ENCODE peak calls at places on chromosomes 3 and 15, in ten cellular contexts. N is neural crest cell, K is glutamatergic neuron, O is K562, V is mesothelial cell of epicardium, C is upper lobe of right lung, E is BE2C, T is AG04450, B is pancreas, S is ascending aorta. J is an unnamed sample.

GRCh38 chr3:181752202-181752671 is 40.5 kb downstream of the SOX2 start:
- DNase-seq in T (no peak), V (no peak), O (no peak), S (no peak), C (no peak), N (peak), B (no peak), E (peak), K (no peak), J (peak)

GRCh38 chr3:191499307-191500125 is 38.6 kb downstream of the PYDC2 start:
- DNase-seq in S (no peak), K (peak), N (no peak), C (peak), V (peak), B (peak), E (peak), O (peak), T (peak), J (no peak)

GRCh38 chr15:73366766-73367623 is 1.8 kb downstream of the HCN4 start:
- DNase-seq in T (no peak), O (no peak), N (no peak), K (peak), V (no peak), C (no peak), B (no peak), S (no peak), E (no peak), J (no peak)

GRCh38 chr3:34832865-34833508 is 806.3 kb upstream of the ARPP21 start:
- DNase-seq in K (no peak), N (no peak), E (no peak), B (no peak), C (no peak), S (no peak), O (no peak), T (no peak), V (no peak), J (no peak)

GRCh38 chr3:194312186-194312742 is 38.9 kb downstream of the CPN2 start:
- DNase-seq in K (no peak), C (peak), B (no peak), V (no peak), N (no peak), T (no peak), O (no peak), S (no peak), E (no peak), J (no peak)

GRCh38 chr15:34759347-34759746 is 4.5 kb upstream of the GJD2 start:
- DNase-seq in B (no peak), K (no peak), V (no peak), C (no peak), O (no peak), S (no peak), N (no peak), T (no peak), E (no peak), J (no peak)

GRCh38 chr3:142680710-142681109 is 43.1 kb upstream of the TRPC1 start:
- DNase-seq in K (no peak), S (no peak), O (no peak), V (no peak), N (no peak), B (no peak), T (no peak), C (no peak), E (no peak), J (no peak)

GRCh38 chr3:16336876-16337275 is 71.9 kb downstream of the OXNAD1 start:
- DNase-seq in E (no peak), B (no peak), O (no peak), N (no peak), V (no peak), S (peak), T (no peak), C (no peak), K (no peak), J (no peak)

GRCh38 chr3:97692831-97693230 is 71.7 kb upstream of the ARL6 start:
- DNase-seq in T (no peak), S (no peak), O (no peak), V (no peak), B (no peak), K (no peak), E (no peak), N (no peak), C (no peak), J (no peak)

GRCh38 chr3:47473391-47473790 is 2.4 kb downstream of the SCAP start:
- DNase-seq in E (no peak), S (no peak), O (no peak), C (no peak), V (no peak), K (no peak), N (no peak), T (no peak), B (no peak), J (no peak)

GRCh38 chr3:136937175-136937574 is 20.6 kb upstream of the IL20RB start:
- DNase-seq in K (no peak), B (no peak), E (no peak), S (no peak), N (no peak), O (no peak), C (no peak), T (no peak), V (no peak), J (no peak)

GRCh38 chr3:48991851-48992545 is 2.0 kb downstream of the P4HTM start:
- DNase-seq in C (no peak), K (no peak), N (no peak), T (no peak), B (no peak), E (no peak), S (no peak), O (no peak), V (no peak), J (no peak)

GRCh38 chr3:125313060-125313635 is 62.0 kb downstream of the ZNF148 start:
- DNase-seq in E (no peak), K (no peak), V (no peak), C (no peak), S (no peak), O (peak), N (no peak), B (no peak), T (no peak), J (no peak)

GRCh38 chr3:127171320-127171719 is 21.6 kb upstream of the PRR23E start:
- DNase-seq in S (no peak), N (no peak), T (no peak), E (no peak), O (no peak), B (no peak), K (no peak), C (peak), V (peak), J (no peak)

GRCh38 chr3:142930510-142930909 is 33.0 kb downstream of the PAQR9 start:
- DNase-seq in T (no peak), E (no peak), V (no peak), K (no peak), B (no peak), S (no peak), C (no peak), O (no peak), N (no peak), J (no peak)

GRCh38 chr15:67331676-67332075 is 77.1 kb downstream of the IQCH start:
- DNase-seq in B (no peak), V (no peak), K (no peak), N (no peak), O (no peak), C (no peak), E (no peak), T (no peak), S (no peak), J (no peak)

GRCh38 chr15:51969728-51970127 is 1.9 kb downstream of the LEO1 start:
- DNase-seq in S (no peak), T (no peak), C (no peak), O (no peak), K (no peak), V (no peak), N (no peak), B (no peak), E (no peak), J (no peak)

GRCh38 chr3:143207338-143207961 is 87.9 kb downstream of the CHST2 start:
- DNase-seq in E (no peak), C (no peak), N (no peak), O (peak), B (no peak), K (no peak), V (no peak), S (no peak), T (peak), J (peak)

GRCh38 chr15:96409231-96410138 is 79.0 kb downstream of the NR2F2 start:
- DNase-seq in N (no peak), T (no peak), C (no peak), O (peak), S (no peak), E (no peak), K (peak), B (peak), V (peak), J (no peak)

GRCh38 chr3:66073464-66074141 is 34.9 kb upstream of the MAGI1 start:
- DNase-seq in B (no peak), O (no peak), N (no peak), V (no peak), S (no peak), C (no peak), T (no peak), K (no peak), E (no peak), J (no peak)

GRCh38 chr3:66066963-66067617 is 28.4 kb upstream of the MAGI1 start:
- DNase-seq in V (no peak), O (no peak), T (no peak), C (no peak), B (no peak), N (no peak), K (no peak), S (no peak), E (no peak), J (no peak)

DNA sequence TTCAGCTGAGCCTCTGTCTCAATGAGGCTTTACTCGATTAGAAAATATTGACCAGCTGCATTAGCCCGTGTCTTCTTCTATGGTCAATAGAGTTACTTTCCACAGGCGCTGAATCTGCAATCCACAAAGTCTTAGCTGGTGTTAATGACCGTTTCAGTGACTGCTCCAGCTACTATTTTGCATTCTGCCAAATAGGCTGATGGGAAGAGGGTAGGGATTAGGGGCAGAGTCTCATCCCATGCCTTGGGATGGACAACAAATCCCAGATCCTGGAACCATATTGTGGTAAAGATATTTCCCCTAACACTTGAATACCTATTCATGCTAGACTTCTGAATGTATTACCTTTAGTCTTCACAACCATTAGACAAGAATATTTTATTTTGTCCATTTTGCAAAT is 29.5 kb upstream of the MAGI1 start:
- DNase-seq in T (no peak), V (no peak), E (no peak), C (no peak), S (no peak), K (no peak), N (no peak), O (no peak), B (no peak), J (no peak)
- TF ChIP-seq CTCF in T (no peak), V (no peak), E (no peak), C (no peak), S (no peak), K (no peak), N (no peak), O (no peak), B (no peak), J (no peak)

DNA sequence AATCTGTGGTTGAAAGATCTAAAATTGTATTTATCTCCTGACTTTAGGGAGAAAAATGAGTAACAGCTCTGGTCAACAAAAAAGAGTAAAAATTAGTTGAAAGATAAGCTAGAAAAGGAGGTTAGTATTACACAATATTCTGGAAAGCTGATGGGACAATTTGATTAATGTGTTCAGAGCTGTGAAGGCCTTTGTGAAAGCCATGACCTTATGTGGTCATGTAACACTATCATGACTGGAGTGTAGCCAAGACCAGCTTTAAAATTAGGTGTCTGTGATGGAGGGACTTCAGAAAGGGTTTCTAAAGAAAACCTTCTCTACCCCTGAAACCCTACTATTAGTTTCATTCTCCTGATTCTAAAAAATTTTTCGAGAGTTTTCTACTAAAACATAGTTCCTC is 127.2 kb downstream of the NFKBIZ start:
- DNase-seq in T (no peak), E (no peak), V (no peak), C (no peak), K (no peak), O (no peak), N (no peak), S (no peak), B (no peak), J (no peak)
- TF ChIP-seq CTCF in T (no peak), E (no peak), V (no peak), C (no peak), K (no peak), O (no peak), N (no peak), S (no peak), B (no peak), J (no peak)

GRCh38 chr15:65869127-65869953 is at the start of gene RAB11A:
- DNase-seq in O (peak), B (peak), N (peak), E (peak), S (peak), V (peak), C (peak), T (peak), K (peak), J (peak)
- TF ChIP-seq CTCF in O (peak), B (no peak), N (peak), E (peak), S (peak), V (no peak), C (peak), T (peak), K (peak), J (peak)

DNA sequence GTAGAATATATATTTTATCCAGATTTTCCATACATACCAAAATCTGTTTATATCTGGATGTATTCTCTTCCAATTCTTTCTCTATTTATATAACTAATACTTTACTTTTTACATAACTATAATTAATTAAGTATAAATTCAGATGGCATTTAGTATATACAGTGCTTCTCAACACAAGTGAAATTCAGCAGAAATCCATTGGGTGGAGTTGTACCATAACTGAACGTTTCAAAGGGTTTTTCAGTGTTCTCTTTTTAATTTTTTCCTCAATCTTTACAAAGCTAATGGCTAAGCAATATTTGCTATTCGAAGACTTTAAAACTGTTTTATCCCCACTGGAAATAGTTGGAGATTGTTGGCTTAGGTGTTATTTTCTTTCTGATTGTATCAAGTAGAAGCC is 13.9 kb upstream of the ZBBX start:
- DNase-seq in S (no peak), O (no peak), T (no peak), B (no peak), K (no peak), N (no peak), E (no peak), V (no peak), C (no peak), J (no peak)
- TF ChIP-seq CTCF in S (no peak), O (no peak), T (no peak), B (no peak), K (no peak), N (peak), E (no peak), V (no peak), C (no peak), J (no peak)

GRCh38 chr3:184540777-184541681 is 20.6 kb upstream of the EPHB3 start:
- DNase-seq in O (peak), T (no peak), B (peak), N (no peak), E (peak), K (peak), C (peak), V (peak), S (no peak), J (peak)

GRCh38 chr3:184541886-184542562 is 19.6 kb upstream of the EPHB3 start:
- DNase-seq in V (peak), E (no peak), N (no peak), O (no peak), S (no peak), C (no peak), K (no peak), B (no peak), T (no peak), J (no peak)

GRCh38 chr3:184538600-184539431 is 22.8 kb upstream of the EPHB3 start:
- DNase-seq in E (no peak), B (no peak), S (no peak), T (no peak), O (no peak), K (no peak), C (no peak), N (no peak), V (peak), J (no peak)

GRCh38 chr3:184537885-184538599 is 23.5 kb upstream of the EPHB3 start:
- DNase-seq in S (no peak), T (no peak), E (no peak), B (no peak), C (no peak), O (no peak), V (no peak), K (no peak), N (no peak), J (no peak)

GRCh38 chr3:184539801-184540440 is 21.7 kb upstream of the EPHB3 start:
- DNase-seq in N (no peak), B (no peak), O (no peak), T (no peak), C (no peak), K (no peak), E (no peak), V (peak), S (no peak), J (no peak)
- TF ChIP-seq CTCF in N (no peak), B (no peak), O (peak), T (no peak), C (no peak), K (no peak), E (no peak), V (no peak), S (no peak), J (no peak)